ENCODE peak calls at places on chromosomes 7 and 10, in four cellular contexts. J is aorta, U is body of pancreas, L is IMR-90. K is an unnamed sample.

GRCh38 chr7:50305697-50306300 is 1.3 kb downstream of the IKZF1 start:
- DNase-seq in J (no peak), U (no peak), L (no peak), K (no peak)

GRCh38 chr7:71402684-71403083 is 270.7 kb downstream of the GALNT17 start:
- DNase-seq in U (no peak), L (no peak), J (no peak), K (no peak)

GRCh38 chr10:16258476-16259040 is 178.3 kb upstream of the PTER start:
- DNase-seq in L (no peak), U (no peak), J (no peak), K (no peak)

GRCh38 chr7:64993901-64994300 is 3.1 kb upstream of the ZNF117 start:
- DNase-seq in J (no peak), U (no peak), L (no peak), K (no peak)

GRCh38 chr7:134016223-134016941 is 110.8 kb upstream of the LRGUK start:
- DNase-seq in L (peak; percentile 39), J (no peak), U (peak; percentile 53), K (peak; percentile 50)

GRCh38 chr7:119640861-119641260 is 632.1 kb upstream of the KCND2 start:
- DNase-seq in U (no peak), J (no peak), L (no peak), K (no peak)

GRCh38 chr10:88670497-88670896 is 6.3 kb downstream of the LIPF start:
- DNase-seq in U (no peak), J (no peak), L (no peak), K (no peak)

GRCh38 chr7:105707967-105708580 is 126.8 kb upstream of the EFCAB10 start:
- DNase-seq in J (no peak), U (no peak), L (no peak), K (no peak)

GRCh38 chr10:127186846-127187245 is 9.5 kb downstream of the INSYN2A start:
- DNase-seq in L (no peak), U (no peak), J (no peak), K (no peak)

GRCh38 chr7:137932881-137933269 is 69.0 kb downstream of the CREB3L2 start:
- DNase-seq in U (no peak), J (no peak), L (peak; percentile 77), K (no peak)

GRCh38 chr7:107874605-107875446 is 16.2 kb upstream of the DLD start:
- DNase-seq in L (peak; percentile 67), U (peak; percentile 43), J (no peak), K (no peak)

GRCh38 chr10:49162063-49162462 is 26.1 kb downstream of the TMEM273 start:
- DNase-seq in U (no peak), J (no peak), L (peak; percentile 57), K (no peak)

GRCh38 chr7:128031901-128032604 is 816 bp upstream of the LRRC4 start:
- DNase-seq in L (peak; percentile 96), J (peak; percentile 78), U (peak; percentile 30), K (no peak)

GRCh38 chr10:116014326-116014725 is 258.7 kb downstream of the GFRA1 start:
- DNase-seq in L (no peak), J (no peak), U (no peak), K (no peak)

GRCh38 chr10:37067576-37067975 is 57.8 kb upstream of the ANKRD30A start:
- DNase-seq in L (no peak), U (no peak), J (no peak), K (no peak)

GRCh38 chr10:101840741-101841453 is 2.7 kb downstream of the KCNIP2 start:
- DNase-seq in U (peak; percentile 81), J (peak; percentile 94), L (peak; percentile 80), K (peak; percentile 84)

GRCh38 chr10:132307823-132308587 is at the start of gene STK32C:
- DNase-seq in L (peak; percentile 85), J (peak; percentile 97), U (peak; percentile 94), K (no peak)

GRCh38 chr7:100545636-100546128 is 6.7 kb downstream of the AGFG2 start:
- DNase-seq in J (no peak), U (peak; percentile 66), L (peak; percentile 86), K (no peak)

GRCh38 chr10:56318816-56319215 is 42.2 kb downstream of the ZWINT start:
- DNase-seq in U (no peak), L (no peak), J (no peak), K (no peak)

DNA sequence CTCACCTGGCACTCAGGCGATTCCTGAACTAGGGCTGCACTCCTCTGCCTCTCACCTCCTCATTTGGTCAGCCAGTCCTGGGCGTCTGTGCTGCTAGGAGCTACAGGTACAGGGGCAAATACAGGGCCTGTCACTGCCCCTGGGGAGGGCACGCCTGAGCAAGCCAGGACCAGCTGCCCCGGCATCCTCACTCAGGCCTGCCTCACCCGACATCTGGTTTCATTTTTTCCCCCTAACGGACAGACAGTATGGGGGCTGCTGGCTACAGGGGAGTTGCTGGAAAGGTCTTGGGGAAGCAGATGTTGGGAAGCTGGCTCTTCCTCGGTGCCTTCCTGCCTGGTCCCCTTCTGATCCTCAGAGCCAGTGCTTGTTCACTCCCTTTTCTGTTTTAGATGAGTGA is 77.3 kb upstream of the PPIF start:
- DNase-seq in U (no peak), J (no peak), L (no peak), K (no peak)
- H3K4me3 ChIP-seq in U (no peak overlapping the region), J (no peak overlapping the region), L (no peak overlapping the region), K (no peak overlapping the region)

GRCh38 chr10:80161321-80162084 is 29.0 kb downstream of the PLAC9 start:
- DNase-seq in L (no peak), J (peak; percentile 61), U (no peak), K (no peak)
- H3K4me1 ChIP-seq in L (peaks cover 55% of the 10 kb centered on the region), J (peaks cover 7% of the 10 kb centered on the region), U (no peaks in the 10 kb centered on the region), K (no peaks in the 10 kb centered on the region)

GRCh38 chr7:117564080-117564479 is 84.3 kb downstream of the CFTR start:
- DNase-seq in L (no peak), J (no peak), U (no peak), K (no peak)
- H3K4me3 ChIP-seq in L (no peak overlapping the region), J (no peak overlapping the region), U (no peak overlapping the region), K (no peak overlapping the region)

GRCh38 chr10:72321248-72322029 is 33.3 kb downstream of the DNAJB12 start:
- DNase-seq in U (peak; percentile 70), L (no peak), J (no peak), K (no peak)
- H3K4me1 ChIP-seq in U (peaks cover 65% of the 10 kb centered on the region), L (peaks cover 42% of the 10 kb centered on the region), J (no peaks in the 10 kb centered on the region), K (peaks cover 5% of the 10 kb centered on the region)

K was measured in iPS DF 6.9.